ENCODE peak calls at places on chromosomes 6 and 20, in six cellular contexts. Y is NCI-H2171 treated with DMSO at 0.1 percent for 48 hours; P is cardiac fibroblast; I is NCI-H1417; M is naive thymus-derived CD8-positive, alpha-beta T cell; A is left kidney. X is an unnamed sample.
A peak's percentile ranks its signal among the peaks of the same experiment; 100 is the strongest.

GRCh38 chr6:2529217-2529719 is 221.5 kb downstream of the MYLK4 start:
- DNase-seq in Y (peak; percentile 85), P (no peak), I (peak; percentile 11), M (no peak), A (no peak), X (no peak)

GRCh38 chr6:82248233-82248735 is 740 bp upstream of the IBTK start:
- DNase-seq in Y (no peak), P (peak; percentile 73), I (peak; percentile 84), M (no peak), A (peak; percentile 21), X (no peak)

GRCh38 chr20:5448449-5449118 is 131.8 kb upstream of the PROKR2 start:
- DNase-seq in Y (peak; percentile 42), P (peak; percentile 62), I (peak; percentile 87), M (peak; percentile 33), A (peak; percentile 70), X (peak; percentile 20)

GRCh38 chr6:75155586-75155985 is 50.3 kb downstream of the COL12A1 start:
- DNase-seq in Y (no peak), P (no peak), I (no peak), M (no peak), A (no peak), X (no peak)

GRCh38 chr20:59858425-59858824 is 75.0 kb downstream of the SYCP2 start:
- DNase-seq in Y (no peak), P (no peak), I (no peak), M (no peak), A (no peak), X (peak; percentile 5)

GRCh38 chr6:165096868-165097267 is 212.5 kb downstream of the C6orf118 start:
- DNase-seq in Y (no peak), P (peak; percentile 1), I (no peak), M (no peak), A (no peak), X (no peak)

GRCh38 chr6:168648240-168648639 is 207.3 kb downstream of the SMOC2 start:
- DNase-seq in Y (no peak), P (no peak), I (peak; percentile 95), M (no peak), A (peak; percentile 64), X (no peak)

GRCh38 chr6:37340639-37340943 is 13.2 kb upstream of the RNF8 start:
- DNase-seq in Y (no peak), P (peak; percentile 33), I (no peak), M (no peak), A (no peak), X (no peak)

GRCh38 chr20:52847739-52848359 is 124.3 kb upstream of the TSHZ2 start:
- DNase-seq in Y (no peak), P (peak; percentile 3), I (peak; percentile 31), M (no peak), A (no peak), X (no peak)

GRCh38 chr6:145669627-145670034 is 65.7 kb downstream of the EPM2A start:
- DNase-seq in Y (no peak), P (peak; percentile 83), I (no peak), M (no peak), A (no peak), X (no peak)

GRCh38 chr20:1376453-1377270 is 16.2 kb downstream of the FKBP1A start:
- DNase-seq in Y (no peak), P (no peak), I (no peak), M (no peak), A (no peak), X (no peak)

GRCh38 chr6:31011153-31011552 is 879 bp downstream of the MUC22 start:
- DNase-seq in Y (no peak), P (no peak), I (no peak), M (no peak), A (no peak), X (no peak)

GRCh38 chr6:6766230-6766905 is 177.8 kb downstream of the LY86 start:
- DNase-seq in Y (no peak), P (no peak), I (no peak), M (no peak), A (no peak), X (peak; percentile 41)

GRCh38 chr6:33577106-33577535 is 3.0 kb downstream of the BAK1 start:
- DNase-seq in Y (no peak), P (no peak), I (no peak), M (no peak), A (no peak), X (no peak)

GRCh38 chr6:34390531-34391013 is 1.9 kb downstream of the NUDT3 start:
- DNase-seq in Y (peak; percentile 56), P (no peak), I (peak; percentile 59), M (no peak), A (no peak), X (no peak)

GRCh38 chr6:107740496-107741190 is 83.5 kb downstream of the SCML4 start:
- DNase-seq in Y (no peak), P (no peak), I (no peak), M (no peak), A (no peak), X (no peak)

GRCh38 chr20:63441136-63441776 is 31.2 kb downstream of the KCNQ2 start:
- DNase-seq in Y (no peak), P (no peak), I (no peak), M (peak; percentile 58), A (no peak), X (no peak)

GRCh38 chr20:6157345-6157744 is 34.5 kb upstream of the FERMT1 start:
- DNase-seq in Y (peak; percentile 18), P (peak; percentile 16), I (no peak), M (no peak), A (no peak), X (no peak)

GRCh38 chr20:57392130-57392445 is 892 bp downstream of the RBM38 start:
- DNase-seq in Y (no peak), P (no peak), I (no peak), M (no peak), A (peak; percentile 23), X (no peak)

X was measured in NCI-H524.